ENCODE peak calls at places on chromosomes 7 and 10, in six cellular contexts. One of them, this sample, is unnamed.

GRCh38 chr7:33716581-33717477 is 188.5 kb upstream of the BMPER start:
- DNase-seq in nephron progenitor cell: no peak
- DNase-seq in vagina: no peak
- DNase-seq in stimulated activated CD8-positive, alpha-beta memory T cell treated with anti-CD3 and anti-CD28 coated beads, Interleukin-15, amount 100 ng/mL, for 24 hours: no peak
- DNase-seq in epithelial cell of proximal tubule: no peak
- DNase-seq in mesothelial cell of epicardium: no peak
- DNase-seq in this sample: peak; percentile 80

GRCh38 chr10:102247724-102248123 is 2.4 kb downstream of the GBF1 start:
- DNase-seq in epithelial cell of proximal tubule: no peak
- DNase-seq in stimulated activated CD8-positive, alpha-beta memory T cell treated with anti-CD3 and anti-CD28 coated beads, Interleukin-15, amount 100 ng/mL, for 24 hours: no peak
- DNase-seq in mesothelial cell of epicardium: no peak
- DNase-seq in nephron progenitor cell: no peak
- DNase-seq in vagina: no peak
- DNase-seq in this sample: no peak

GRCh38 chr7:78226059-78226658 is 427.6 kb downstream of the PHTF2 start:
- DNase-seq in mesothelial cell of epicardium: no peak
- DNase-seq in nephron progenitor cell: peak; percentile 70
- DNase-seq in vagina: no peak
- DNase-seq in epithelial cell of proximal tubule: no peak
- DNase-seq in stimulated activated CD8-positive, alpha-beta memory T cell treated with anti-CD3 and anti-CD28 coated beads, Interleukin-15, amount 100 ng/mL, for 24 hours: no peak
- DNase-seq in this sample: no peak

GRCh38 chr10:86946215-86947170 is 10.9 kb downstream of the MMRN2 start:
- DNase-seq in stimulated activated CD8-positive, alpha-beta memory T cell treated with anti-CD3 and anti-CD28 coated beads, Interleukin-15, amount 100 ng/mL, for 24 hours: no peak
- DNase-seq in mesothelial cell of epicardium: no peak
- DNase-seq in vagina: peak; percentile 84
- DNase-seq in epithelial cell of proximal tubule: no peak
- DNase-seq in nephron progenitor cell: no peak
- DNase-seq in this sample: no peak

GRCh38 chr7:70356975-70357374 is 758.7 kb downstream of the AUTS2 start:
- DNase-seq in stimulated activated CD8-positive, alpha-beta memory T cell treated with anti-CD3 and anti-CD28 coated beads, Interleukin-15, amount 100 ng/mL, for 24 hours: no peak
- DNase-seq in vagina: no peak
- DNase-seq in nephron progenitor cell: no peak
- DNase-seq in epithelial cell of proximal tubule: no peak
- DNase-seq in mesothelial cell of epicardium: no peak
- DNase-seq in this sample: no peak

GRCh38 chr7:676972-677385 is 49.5 kb upstream of the DNAAF5 start:
- DNase-seq in nephron progenitor cell: no peak
- DNase-seq in stimulated activated CD8-positive, alpha-beta memory T cell treated with anti-CD3 and anti-CD28 coated beads, Interleukin-15, amount 100 ng/mL, for 24 hours: no peak
- DNase-seq in epithelial cell of proximal tubule: no peak
- DNase-seq in mesothelial cell of epicardium: no peak
- DNase-seq in vagina: no peak
- DNase-seq in this sample: no peak

GRCh38 chr7:39184387-39184786 is 206.7 kb downstream of the POU6F2 start:
- DNase-seq in stimulated activated CD8-positive, alpha-beta memory T cell treated with anti-CD3 and anti-CD28 coated beads, Interleukin-15, amount 100 ng/mL, for 24 hours: no peak
- DNase-seq in epithelial cell of proximal tubule: no peak
- DNase-seq in mesothelial cell of epicardium: no peak
- DNase-seq in vagina: no peak
- DNase-seq in nephron progenitor cell: no peak
- DNase-seq in this sample: no peak

GRCh38 chr7:100667331-100668068 is 6.0 kb upstream of the GNB2 start:
- DNase-seq in stimulated activated CD8-positive, alpha-beta memory T cell treated with anti-CD3 and anti-CD28 coated beads, Interleukin-15, amount 100 ng/mL, for 24 hours: no peak
- DNase-seq in mesothelial cell of epicardium: no peak
- DNase-seq in epithelial cell of proximal tubule: no peak
- DNase-seq in vagina: no peak
- DNase-seq in nephron progenitor cell: no peak
- DNase-seq in this sample: no peak

GRCh38 chr7:98223898-98224700 is 12.9 kb downstream of the BHLHA15 start:
- DNase-seq in stimulated activated CD8-positive, alpha-beta memory T cell treated with anti-CD3 and anti-CD28 coated beads, Interleukin-15, amount 100 ng/mL, for 24 hours: no peak
- DNase-seq in mesothelial cell of epicardium: no peak
- DNase-seq in epithelial cell of proximal tubule: no peak
- DNase-seq in vagina: no peak
- DNase-seq in nephron progenitor cell: no peak
- DNase-seq in this sample: no peak